ENCODE peak calls at places on chromosomes 3 and 15, in four cellular contexts. Q, D, V and N are unnamed samples.

GRCh38 chr3:25901796-25902195 is 111.9 kb downstream of the OXSM start:
- DNase-seq in V (no peak), Q (no peak), D (no peak), N (no peak)

GRCh38 chr3:30135190-30135589 is 471.2 kb upstream of the TGFBR2 start:
- DNase-seq in V (no peak), D (no peak), Q (no peak), N (no peak)

GRCh38 chr15:76903251-76903681 is 1.9 kb downstream of the SCAPER start:
- DNase-seq in Q (no peak), V (peak), D (peak), N (no peak)

GRCh38 chr3:9340450-9341009 is 22.3 kb upstream of the THUMPD3 start:
- DNase-seq in V (peak), Q (no peak), D (no peak), N (no peak)

GRCh38 chr3:195549931-195550519 is 6.9 kb upstream of the PPP1R2 start:
- DNase-seq in V (no peak), Q (no peak), D (no peak), N (no peak)

GRCh38 chr3:172106989-172107388 is 67.6 kb downstream of the FNDC3B start:
- DNase-seq in D (no peak), Q (no peak), V (no peak), N (no peak)

GRCh38 chr15:35693286-35693685 is 147.3 kb upstream of the DPH6 start:
- DNase-seq in D (no peak), Q (no peak), V (peak), N (no peak)

GRCh38 chr3:152291649-152292066 is 22.9 kb downstream of the MBNL1 start:
- DNase-seq in V (no peak), Q (no peak), D (no peak), N (no peak)

GRCh38 chr3:195441476-195441970 is 1.3 kb downstream of the ACAP2 start:
- DNase-seq in Q (no peak), D (no peak), V (no peak), N (no peak)

GRCh38 chr15:64599716-64600115 is 139.3 kb downstream of the ZNF609 start:
- DNase-seq in Q (no peak), V (no peak), D (no peak), N (no peak)

GRCh38 chr3:146274833-146275232 is 23.9 kb upstream of the PLSCR4 start:
- DNase-seq in Q (no peak), D (no peak), V (peak), N (no peak)

GRCh38 chr3:126811530-126811929 is 107.5 kb downstream of the CHCHD6 start:
- DNase-seq in V (peak), D (no peak), Q (no peak), N (no peak)

GRCh38 chr3:9653565-9654248 is 4.4 kb downstream of the MTMR14 start:
- DNase-seq in D (no peak), V (no peak), Q (no peak), N (no peak)

GRCh38 chr3:134309987-134310700 is 59.5 kb upstream of the RYK start:
- DNase-seq in Q (no peak), D (no peak), V (no peak), N (peak)

GRCh38 chr3:172211123-172211522 is 171.7 kb downstream of the FNDC3B start:
- DNase-seq in D (no peak), Q (no peak), V (no peak), N (no peak)

GRCh38 chr3:119294402-119294888 is 262 bp downstream of the ARHGAP31 start:
- DNase-seq in Q (no peak), D (peak), V (no peak), N (peak)

GRCh38 chr15:98826658-98827057 is 178.3 kb downstream of the IGF1R start:
- DNase-seq in D (no peak), Q (no peak), V (no peak), N (no peak)

GRCh38 chr15:52653451-52653964 is 25.7 kb downstream of the ATOSA start:
- DNase-seq in Q (peak), V (peak), D (no peak), N (no peak)

GRCh38 chr3:165545059-165545458 is 292.2 kb downstream of the BCHE start:
- DNase-seq in D (no peak), V (no peak), Q (no peak), N (no peak)

GRCh38 chr3:30233924-30234666 is 372.3 kb upstream of the TGFBR2 start:
- DNase-seq in V (peak), Q (no peak), D (no peak), N (no peak)

GRCh38 chr3:138078096-138078495 is 37.3 kb downstream of the DZIP1L start:
- DNase-seq in V (no peak), Q (no peak), D (no peak), N (no peak)

GRCh38 chr3:152156880-152157279 is 111.8 kb upstream of the MBNL1 start:
- DNase-seq in Q (no peak), V (no peak), D (no peak), N (no peak)

GRCh38 chr3:86968224-86968932 is 22.6 kb downstream of the VGLL3 start:
- DNase-seq in Q (no peak), V (no peak), D (no peak), N (no peak)

GRCh38 chr3:66662894-66663293 is 162.1 kb upstream of the LRIG1 start:
- DNase-seq in V (no peak), Q (no peak), D (no peak), N (no peak)

GRCh38 chr3:44184319-44184953 is 57.2 kb upstream of the TOPAZ1 start:
- DNase-seq in V (no peak), Q (no peak), D (no peak), N (no peak)

GRCh38 chr3:177673105-177673804 is 476.0 kb upstream of the TBL1XR1 start:
- DNase-seq in Q (peak), D (no peak), V (peak), N (no peak)

GRCh38 chr15:74320358-74321247 is 46.8 kb downstream of the CYP11A1 start:
- DNase-seq in Q (peak), D (peak), V (peak), N (peak)

GRCh38 chr3:33645060-33645841 is 72.8 kb downstream of the CLASP2 start:
- DNase-seq in V (peak), Q (peak), D (no peak), N (no peak)

GRCh38 chr3:184448321-184449160 is 68.7 kb downstream of the CHRD start:
- DNase-seq in V (peak), D (no peak), Q (no peak), N (no peak)

GRCh38 chr3:36488077-36488789 is 107.9 kb downstream of the STAC start:
- DNase-seq in D (no peak), Q (no peak), V (no peak), N (no peak)

GRCh38 chr15:39801641-39802309 is 19.1 kb upstream of the FSIP1 start:
- DNase-seq in D (peak), Q (peak), V (no peak), N (no peak)

GRCh38 chr15:44081223-44082013 is 113.7 kb downstream of the FRMD5 start:
- DNase-seq in D (no peak), Q (no peak), V (peak), N (no peak)

GRCh38 chr15:64507293-64507802 is 47.0 kb downstream of the ZNF609 start:
- DNase-seq in Q (no peak), D (peak), V (peak), N (no peak)

GRCh38 chr3:29880809-29881208 is 599.9 kb downstream of the RBMS3 start:
- DNase-seq in D (no peak), Q (no peak), V (no peak), N (no peak)

GRCh38 chr3:106204160-106204868 is 335.5 kb upstream of the CBLB start:
- DNase-seq in D (no peak), V (no peak), Q (no peak), N (no peak)

GRCh38 chr3:136142592-136142991 is 53.5 kb downstream of the MSL2 start:
- DNase-seq in D (no peak), Q (peak), V (peak), N (peak)

GRCh38 chr3:34361921-34362320 is 563.5 kb downstream of the PDCD6IP start:
- DNase-seq in V (no peak), D (no peak), Q (no peak), N (no peak)